ENCODE peak calls at places on chromosomes 7 and 10, in seven cellular contexts. One of them, this sample, is unnamed.

GRCh38 chr7:50281680-50282445 is 22.7 kb upstream of the IKZF1 start:
- DNase-seq in body of pancreas: no peak
- DNase-seq in neural crest cell: no peak
- DNase-seq in germinal center: peak
- DNase-seq in effector memory CD4-positive, alpha-beta T cell: no peak
- DNase-seq in adipocyte: no peak
- DNase-seq in cerebellum: no peak
- DNase-seq in this sample: no peak

GRCh38 chr7:34107306-34107705 is 202.0 kb downstream of the BMPER start:
- DNase-seq in body of pancreas: no peak
- DNase-seq in neural crest cell: no peak
- DNase-seq in germinal center: no peak
- DNase-seq in effector memory CD4-positive, alpha-beta T cell: no peak
- DNase-seq in adipocyte: peak
- DNase-seq in cerebellum: no peak
- DNase-seq in this sample: no peak

GRCh38 chr7:138317044-138317596 is 142.9 kb upstream of the TRIM24 start:
- DNase-seq in body of pancreas: no peak
- DNase-seq in neural crest cell: no peak
- DNase-seq in germinal center: no peak
- DNase-seq in effector memory CD4-positive, alpha-beta T cell: no peak
- DNase-seq in adipocyte: no peak
- DNase-seq in cerebellum: no peak
- DNase-seq in this sample: no peak

GRCh38 chr10:34282186-34282585 is 532.9 kb downstream of the PARD3 start:
- DNase-seq in body of pancreas: no peak
- DNase-seq in neural crest cell: no peak
- DNase-seq in germinal center: no peak
- DNase-seq in effector memory CD4-positive, alpha-beta T cell: no peak
- DNase-seq in adipocyte: peak
- DNase-seq in cerebellum: no peak
- DNase-seq in this sample: no peak

GRCh38 chr10:103823706-103824272 is 31.6 kb downstream of the SH3PXD2A start:
- DNase-seq in body of pancreas: no peak
- DNase-seq in neural crest cell: no peak
- DNase-seq in germinal center: no peak
- DNase-seq in effector memory CD4-positive, alpha-beta T cell: no peak
- DNase-seq in adipocyte: no peak
- DNase-seq in cerebellum: no peak
- DNase-seq in this sample: no peak

GRCh38 chr7:151456782-151457181 is 16.8 kb upstream of the CRYGN start:
- DNase-seq in body of pancreas: no peak
- DNase-seq in neural crest cell: no peak
- DNase-seq in germinal center: no peak
- DNase-seq in effector memory CD4-positive, alpha-beta T cell: no peak
- DNase-seq in adipocyte: no peak
- DNase-seq in cerebellum: no peak
- DNase-seq in this sample: no peak

GRCh38 chr10:80131499-80131901 is 1.0 kb upstream of the PLAC9 start:
- DNase-seq in body of pancreas: no peak
- DNase-seq in neural crest cell: no peak
- DNase-seq in germinal center: no peak
- DNase-seq in effector memory CD4-positive, alpha-beta T cell: no peak
- DNase-seq in adipocyte: no peak
- DNase-seq in cerebellum: no peak
- DNase-seq in this sample: no peak

GRCh38 chr10:63547628-63548356 is 26.6 kb downstream of the REEP3 start:
- DNase-seq in body of pancreas: no peak
- DNase-seq in neural crest cell: no peak
- DNase-seq in germinal center: no peak
- DNase-seq in effector memory CD4-positive, alpha-beta T cell: no peak
- DNase-seq in adipocyte: no peak
- DNase-seq in cerebellum: peak
- DNase-seq in this sample: no peak

GRCh38 chr10:18312385-18313145 is 172.3 kb downstream of the CACNB2 start:
- DNase-seq in body of pancreas: no peak
- DNase-seq in neural crest cell: no peak
- DNase-seq in germinal center: peak
- DNase-seq in effector memory CD4-positive, alpha-beta T cell: no peak
- DNase-seq in adipocyte: peak
- DNase-seq in cerebellum: peak
- DNase-seq in this sample: no peak

GRCh38 chr10:98433881-98434732 is 12.6 kb downstream of the HPS1 start:
- DNase-seq in body of pancreas: no peak
- DNase-seq in neural crest cell: no peak
- DNase-seq in germinal center: no peak
- DNase-seq in effector memory CD4-positive, alpha-beta T cell: no peak
- DNase-seq in adipocyte: no peak
- DNase-seq in cerebellum: no peak
- DNase-seq in this sample: no peak

GRCh38 chr7:149771199-149771636 is 2.2 kb downstream of the ZNF467 start:
- DNase-seq in body of pancreas: peak
- DNase-seq in neural crest cell: no peak
- DNase-seq in germinal center: no peak
- DNase-seq in effector memory CD4-positive, alpha-beta T cell: no peak
- DNase-seq in adipocyte: no peak
- DNase-seq in cerebellum: no peak
- DNase-seq in this sample: no peak

GRCh38 chr10:48574322-48574796 is 30.5 kb downstream of the ARHGAP22 start:
- DNase-seq in body of pancreas: no peak
- DNase-seq in neural crest cell: no peak
- DNase-seq in germinal center: peak
- DNase-seq in effector memory CD4-positive, alpha-beta T cell: no peak
- DNase-seq in adipocyte: no peak
- DNase-seq in cerebellum: no peak
- DNase-seq in this sample: no peak

GRCh38 chr7:98133181-98133580 is 26.5 kb downstream of the LMTK2 start:
- DNase-seq in body of pancreas: no peak
- DNase-seq in neural crest cell: no peak
- DNase-seq in germinal center: peak
- DNase-seq in effector memory CD4-positive, alpha-beta T cell: no peak
- DNase-seq in adipocyte: no peak
- DNase-seq in cerebellum: no peak
- DNase-seq in this sample: no peak

GRCh38 chr10:132470306-132471124 is 67.1 kb upstream of the INPP5A start:
- DNase-seq in body of pancreas: no peak
- DNase-seq in neural crest cell: no peak
- DNase-seq in germinal center: no peak
- DNase-seq in effector memory CD4-positive, alpha-beta T cell: no peak
- DNase-seq in adipocyte: no peak
- DNase-seq in cerebellum: no peak
- DNase-seq in this sample: peak

GRCh38 chr10:34291466-34292177 is 523.5 kb downstream of the PARD3 start:
- DNase-seq in body of pancreas: no peak
- DNase-seq in neural crest cell: no peak
- DNase-seq in germinal center: no peak
- DNase-seq in effector memory CD4-positive, alpha-beta T cell: no peak
- DNase-seq in adipocyte: no peak
- DNase-seq in cerebellum: no peak
- DNase-seq in this sample: no peak

GRCh38 chr7:26103541-26104070 is 48.4 kb upstream of the NFE2L3 start:
- DNase-seq in body of pancreas: no peak
- DNase-seq in neural crest cell: no peak
- DNase-seq in germinal center: no peak
- DNase-seq in effector memory CD4-positive, alpha-beta T cell: no peak
- DNase-seq in adipocyte: no peak
- DNase-seq in cerebellum: no peak
- DNase-seq in this sample: no peak

GRCh38 chr10:16999665-17000451 is 129.8 kb downstream of the CUBN start:
- DNase-seq in body of pancreas: no peak
- DNase-seq in neural crest cell: no peak
- DNase-seq in germinal center: no peak
- DNase-seq in effector memory CD4-positive, alpha-beta T cell: no peak
- DNase-seq in adipocyte: peak
- DNase-seq in cerebellum: no peak
- DNase-seq in this sample: no peak

GRCh38 chr7:26372211-26372610 is 80.5 kb downstream of the SNX10 start:
- DNase-seq in body of pancreas: no peak
- DNase-seq in neural crest cell: no peak
- DNase-seq in germinal center: no peak
- DNase-seq in effector memory CD4-positive, alpha-beta T cell: no peak
- DNase-seq in adipocyte: no peak
- DNase-seq in cerebellum: no peak
- DNase-seq in this sample: no peak